ENCODE peak calls at places on chromosomes 13 and 19, in six cellular contexts. T is K562, A is SK-N-SH, I is HepG2, U is H1, W is GM12878. M is an unnamed sample.

GRCh38 chr13:40591091-40591490 is 75.3 kb downstream of the FOXO1 start:
- DNase-seq in T (no peak), A (no peak), I (no peak), U (no peak), W (no peak), M (no peak)

GRCh38 chr13:87570669-87571068 is 100.5 kb upstream of the SLITRK5 start:
- DNase-seq in T (no peak), A (no peak), I (no peak), U (no peak), W (no peak), M (no peak)

GRCh38 chr19:1173845-1174809 is at the start of gene SBNO2:
- DNase-seq in T (peak), A (peak), I (peak), U (peak), W (no peak), M (peak)

GRCh38 chr13:94247890-94248289 is 231.6 kb downstream of the DCT start:
- DNase-seq in T (no peak), A (no peak), I (no peak), U (no peak), W (no peak), M (no peak)

GRCh38 chr19:6186435-6186834 is 51.0 kb downstream of the ACSBG2 start:
- DNase-seq in T (no peak), A (no peak), I (no peak), U (no peak), W (no peak), M (no peak)

GRCh38 chr19:35449347-35450043 is 1.4 kb downstream of the FFAR2 start:
- DNase-seq in T (no peak), A (peak), I (no peak), U (no peak), W (no peak), M (no peak)

GRCh38 chr13:77975358-77976042 is 56.9 kb upstream of the EDNRB start:
- DNase-seq in T (no peak), A (no peak), I (no peak), U (no peak), W (no peak), M (no peak)

GRCh38 chr13:18964942-18965341 is 216.7 kb downstream of the TUBA3C start:
- DNase-seq in T (no peak), A (no peak), I (no peak), U (no peak), W (no peak), M (no peak)

GRCh38 chr19:51366050-51366998 is at the start of gene ETFB:
- DNase-seq in T (peak), A (peak), I (peak), U (peak), W (peak), M (peak)

GRCh38 chr19:2575734-2576481 is 100.0 kb downstream of the GADD45B start:
- DNase-seq in T (no peak), A (peak), I (peak), U (no peak), W (no peak), M (no peak)

GRCh38 chr19:22256856-22257255 is 29.4 kb upstream of the ZNF729 start:
- DNase-seq in T (no peak), A (no peak), I (no peak), U (no peak), W (no peak), M (no peak)

GRCh38 chr19:43648633-43649032 is 9.0 kb upstream of the CADM4 start:
- DNase-seq in T (no peak), A (no peak), I (no peak), U (no peak), W (no peak), M (no peak)

GRCh38 chr13:51861728-51862300 is at the start of gene CCDC70:
- DNase-seq in T (peak), A (no peak), I (no peak), U (no peak), W (no peak), M (no peak)

GRCh38 chr19:56751078-56751489 is 79.5 kb upstream of the ZNF835 start:
- DNase-seq in T (no peak), A (peak), I (peak), U (no peak), W (no peak), M (no peak)

GRCh38 chr19:22797040-22797439 is 13.1 kb upstream of the ZNF99 start:
- DNase-seq in T (no peak), A (no peak), I (no peak), U (no peak), W (no peak), M (no peak)

GRCh38 chr19:12641456-12641855 is 25.1 kb downstream of the MAN2B1 start:
- DNase-seq in T (no peak), A (no peak), I (no peak), U (no peak), W (no peak), M (no peak)

GRCh38 chr13:110828705-110829104 is 86.2 kb downstream of the ANKRD10 start:
- DNase-seq in T (no peak), A (no peak), I (no peak), U (no peak), W (no peak), M (no peak)

GRCh38 chr13:27079421-27079958 is 92.1 kb downstream of the USP12 start:
- DNase-seq in T (no peak), A (no peak), I (no peak), U (no peak), W (no peak), M (no peak)

GRCh38 chr19:43763473-43763939 is 8.7 kb upstream of the SMG9 start:
- DNase-seq in T (no peak), A (no peak), I (no peak), U (no peak), W (no peak), M (no peak)

GRCh38 chr19:19591133-19591825 is 27.2 kb downstream of the PBX4 start:
- DNase-seq in T (no peak), A (no peak), I (peak), U (no peak), W (peak), M (peak)

GRCh38 chr13:78826936-78827335 is 168.0 kb upstream of the OBI1 start:
- DNase-seq in T (no peak), A (no peak), I (no peak), U (no peak), W (no peak), M (no peak)

GRCh38 chr19:55345818-55346724 is 6.4 kb downstream of the KMT5C start:
- DNase-seq in T (peak), A (peak), I (no peak), U (no peak), W (no peak), M (no peak)

GRCh38 chr13:46176756-46177155 is 5.2 kb downstream of the LCP1 start:
- DNase-seq in T (no peak), A (no peak), I (no peak), U (no peak), W (peak), M (peak)

GRCh38 chr19:1236566-1236965 is 1.2 kb downstream of the CBARP start:
- DNase-seq in T (peak), A (peak), I (no peak), U (peak), W (no peak), M (no peak)

GRCh38 chr13:43676320-43676719 is 110.5 kb downstream of the ENOX1 start:
- DNase-seq in T (no peak), A (no peak), I (no peak), U (no peak), W (peak), M (no peak)

GRCh38 chr13:41263261-41263971 is at the start of gene MTRF1:
- DNase-seq in T (peak), A (peak), I (peak), U (peak), W (peak), M (peak)

GRCh38 chr13:21240586-21240985 is 64.1 kb downstream of the MRPL57 start:
- DNase-seq in T (no peak), A (no peak), I (no peak), U (no peak), W (no peak), M (no peak)

GRCh38 chr13:26575244-26575643 is 17.8 kb downstream of the WASF3 start:
- DNase-seq in T (no peak), A (no peak), I (no peak), U (no peak), W (no peak), M (no peak)

GRCh38 chr13:74825170-74825948 is 656.6 kb downstream of the TBC1D4 start:
- DNase-seq in T (no peak), A (no peak), I (no peak), U (no peak), W (no peak), M (no peak)

GRCh38 chr13:98478134-98479129 is 98.5 kb downstream of the STK24 start:
- DNase-seq in T (peak), A (peak), I (no peak), U (no peak), W (peak), M (peak)

GRCh38 chr19:15330801-15331418 is 1.4 kb downstream of the BRD4 start:
- DNase-seq in T (no peak), A (peak), I (no peak), U (no peak), W (no peak), M (no peak)

GRCh38 chr13:44620057-44620456 is 43.9 kb upstream of the TSC22D1 start:
- DNase-seq in T (no peak), A (no peak), I (no peak), U (no peak), W (no peak), M (no peak)

GRCh38 chr13:106867249-106867648 is 299.3 kb upstream of the ARGLU1 start:
- DNase-seq in T (no peak), A (peak), I (no peak), U (no peak), W (no peak), M (no peak)

GRCh38 chr13:44218501-44219240 is 155.0 kb upstream of the SERP2 start:
- DNase-seq in T (no peak), A (no peak), I (no peak), U (no peak), W (no peak), M (no peak)

GRCh38 chr19:2059422-2060201 is 8.6 kb upstream of the MKNK2 start:
- DNase-seq in T (no peak), A (peak), I (peak), U (no peak), W (no peak), M (no peak)

GRCh38 chr13:51241720-51242119 is 19.5 kb downstream of the FAM124A start:
- DNase-seq in T (no peak), A (no peak), I (no peak), U (peak), W (no peak), M (peak)

GRCh38 chr19:55341191-55342043 is 1.7 kb downstream of the KMT5C start:
- DNase-seq in T (peak), A (peak), I (peak), U (peak), W (no peak), M (no peak)

GRCh38 chr13:74461011-74461410 is 326.8 kb upstream of the KLF12 start:
- DNase-seq in T (no peak), A (no peak), I (no peak), U (no peak), W (no peak), M (no peak)

GRCh38 chr13:113653264-113654174 is 4.5 kb downstream of the ATP4B start:
- DNase-seq in T (peak), A (peak), I (no peak), U (no peak), W (no peak), M (no peak)

GRCh38 chr19:45179063-45179847 is 671 bp downstream of the BLOC1S3 start:
- DNase-seq in T (peak), A (peak), I (no peak), U (no peak), W (no peak), M (no peak)

GRCh38 chr13:73337511-73337910 is 278.7 kb downstream of the KLF5 start:
- DNase-seq in T (no peak), A (no peak), I (no peak), U (no peak), W (no peak), M (no peak)
- H3K27ac ChIP-seq in T (no peak), A (no peak), I (no peak), U (no peak), W (no peak), M (no peak)

GRCh38 chr13:60396783-60397692 is at the start of gene TDRD3:
- DNase-seq in T (peak), A (peak), I (peak), U (peak), W (peak), M (peak)

GRCh38 chr13:60398438-60398891 is 1.4 kb downstream of the TDRD3 start:
- DNase-seq in T (no peak), A (no peak), I (no peak), U (no peak), W (no peak), M (no peak)

GRCh38 chr13:60397693-60398437 is 845 bp downstream of the TDRD3 start:
- DNase-seq in T (no peak), A (peak), I (peak), U (no peak), W (no peak), M (peak)

GRCh38 chr13:60396008-60396782 is 825 bp upstream of the TDRD3 start:
- DNase-seq in T (peak), A (peak), I (peak), U (peak), W (peak), M (peak)

GRCh38 chr13:60398949-60399589 is 2.0 kb downstream of the TDRD3 start:
- DNase-seq in T (peak), A (no peak), I (no peak), U (no peak), W (no peak), M (no peak)
- TF ChIP-seq GABPA in T (no peak), A (no peak), I (no peak), U (no peak), W (no peak), M (no peak)

GRCh38 chr19:57812201-57812600 is 2.5 kb downstream of the ZNF552 start:
- DNase-seq in T (no peak), A (no peak), I (no peak), U (no peak), W (peak), M (no peak)
- H3K27ac ChIP-seq in T (no peak), A (no peak), I (no peak), U (no peak), W (peak), M (no peak)

GRCh38 chr13:28394422-28394821 is 100.5 kb downstream of the FLT1 start:
- DNase-seq in T (no peak), A (no peak), I (no peak), U (no peak), W (no peak), M (peak)
- TF ChIP-seq GABPA in T (no peak), A (no peak), I (no peak), U (no peak), W (no peak), M (no peak)

GRCh38 chr13:30355839-30356238 is 48.5 kb upstream of the KATNAL1 start:
- DNase-seq in T (no peak), A (no peak), I (no peak), U (no peak), W (no peak), M (no peak)
- H3K27ac ChIP-seq in T (no peak), A (no peak), I (no peak), U (no peak), W (no peak), M (no peak)

GRCh38 chr13:95292622-95293021 is 8.6 kb downstream of the ABCC4 start:
- DNase-seq in T (no peak), A (no peak), I (no peak), U (no peak), W (no peak), M (no peak)
- TF ChIP-seq GABPA in T (no peak), A (no peak), I (no peak), U (no peak), W (no peak), M (no peak)

DNA sequence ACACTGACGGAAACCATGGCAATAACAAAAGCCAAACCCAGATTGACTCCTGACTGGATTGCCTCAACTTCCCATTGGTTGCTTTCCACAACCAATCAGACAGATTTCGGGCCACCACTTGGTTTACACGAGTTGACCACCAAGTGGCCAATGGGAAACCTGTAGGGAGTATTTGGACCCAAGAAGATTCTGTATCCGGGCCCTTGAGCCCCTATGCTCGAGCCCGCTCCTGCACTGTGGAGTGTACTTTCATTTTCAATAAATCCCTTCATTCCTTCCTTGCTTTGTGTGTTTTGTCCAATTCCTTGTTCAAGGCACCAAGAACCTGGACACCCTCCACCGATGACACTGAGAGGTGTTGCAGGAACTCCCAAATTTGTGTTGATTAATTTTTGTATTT is 24.1 kb upstream of the URI1 start:
- DNase-seq in T (no peak), A (no peak), I (no peak), U (no peak), W (no peak), M (no peak)
- H3K27ac ChIP-seq in T (no peak), A (no peak), I (no peak), U (no peak), W (no peak), M (no peak)